ENCODE peak calls at places on chromosomes 5 and 9, in nine cellular contexts. J is suprapubic skin, S is HCT116, H is mucosa of descending colon, W is tibial nerve, M is H1, V is right atrium auricular region, C is lower lobe of right lung, L is GM20000. E is an unnamed sample.

GRCh38 chr9:36450110-36450732 is 50.2 kb upstream of the RNF38 start:
- DNase-seq in V (no peak), C (no peak), S (peak; percentile 22), J (no peak), W (no peak), L (peak; percentile 29), M (no peak), H (peak; percentile 53), E (no peak)

GRCh38 chr5:6328173-6328572 is 50.2 kb downstream of the MED10 start:
- DNase-seq in V (no peak), W (no peak), C (no peak), S (no peak), L (no peak), M (peak; percentile 27), J (no peak), H (peak; percentile 33), E (no peak)

GRCh38 chr5:176778921-176779465 is 31.4 kb upstream of the UNC5A start:
- DNase-seq in L (no peak), M (no peak), V (peak; percentile 36), C (no peak), J (peak; percentile 22), W (no peak), S (no peak), H (no peak), E (peak; percentile 37)

GRCh38 chr5:151319334-151319733 is 15.8 kb upstream of the SLC36A3 start:
- DNase-seq in W (peak; percentile 24), V (peak; percentile 62), M (no peak), H (peak; percentile 3), S (peak; percentile 26), J (no peak), C (no peak), L (peak; percentile 49), E (no peak)

GRCh38 chr5:123755587-123756324 is 243.8 kb downstream of the CSNK1G3 start:
- DNase-seq in V (no peak), M (no peak), S (no peak), L (no peak), W (no peak), H (no peak), J (no peak), C (no peak), E (no peak)

GRCh38 chr9:90309809-90310522 is 332.7 kb downstream of the DIRAS2 start:
- DNase-seq in S (no peak), W (no peak), L (no peak), J (no peak), H (peak; percentile 20), C (no peak), M (no peak), V (no peak), E (no peak)

GRCh38 chr9:118444403-118444802 is 740.2 kb downstream of the TLR4 start:
- DNase-seq in J (no peak), M (no peak), C (no peak), W (no peak), V (no peak), H (no peak), S (no peak), L (no peak), E (no peak)

GRCh38 chr5:149938791-149939358 is 5.7 kb downstream of the PDE6A start:
- DNase-seq in J (no peak), L (no peak), M (no peak), S (no peak), C (no peak), H (no peak), W (no peak), V (no peak), E (no peak)

GRCh38 chr5:35458824-35459207 is 158.8 kb upstream of the SPEF2 start:
- DNase-seq in S (no peak), C (no peak), W (no peak), H (peak; percentile 53), V (no peak), L (no peak), J (no peak), M (no peak), E (no peak)

GRCh38 chr9:93092171-93092991 is 3.6 kb upstream of the CARD19 start:
- DNase-seq in M (no peak), W (no peak), H (no peak), L (no peak), S (no peak), C (peak; percentile 34), V (peak; percentile 34), J (peak; percentile 50), E (peak; percentile 83)

GRCh38 chr9:93252116-93252780 is 68.3 kb downstream of the WNK2 start:
- DNase-seq in H (no peak), M (no peak), V (no peak), L (no peak), C (peak; percentile 31), J (peak; percentile 30), W (no peak), S (no peak), E (peak; percentile 61)

GRCh38 chr5:145833616-145834200 is 1.4 kb downstream of the PRELID2 start:
- DNase-seq in J (no peak), L (no peak), W (no peak), C (no peak), H (no peak), S (no peak), V (no peak), M (no peak), E (no peak)

DNA sequence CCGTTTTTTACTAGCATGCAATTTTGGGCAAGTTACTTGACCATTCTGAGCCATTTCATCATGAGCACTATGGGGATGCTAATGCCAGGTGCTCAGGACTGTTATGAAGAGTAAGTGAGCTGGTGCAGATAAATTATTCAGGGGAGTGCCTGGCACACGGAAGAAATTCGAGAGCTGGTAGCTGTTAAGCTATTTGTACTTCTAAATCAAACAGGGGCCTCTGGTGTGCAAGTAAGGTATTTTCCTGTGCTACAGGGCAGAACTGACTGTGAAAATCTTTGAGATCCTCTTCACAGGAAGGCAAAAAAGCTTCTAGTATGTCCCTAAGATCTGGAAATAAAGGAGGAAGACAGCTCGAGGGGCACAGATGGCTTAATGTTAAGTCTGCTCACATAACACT is 106.3 kb upstream of the SPOCK1 start:
- DNase-seq in V (no peak), J (no peak), S (no peak), C (no peak), H (no peak), M (no peak), L (no peak), W (no peak), E (no peak)
- TF ChIP-seq CTCF in V (peak; percentile 44), J (no peak), S (no peak), C (no peak), H (no peak), M (no peak), L (no peak), W (no peak), E (peak; percentile 77)

DNA sequence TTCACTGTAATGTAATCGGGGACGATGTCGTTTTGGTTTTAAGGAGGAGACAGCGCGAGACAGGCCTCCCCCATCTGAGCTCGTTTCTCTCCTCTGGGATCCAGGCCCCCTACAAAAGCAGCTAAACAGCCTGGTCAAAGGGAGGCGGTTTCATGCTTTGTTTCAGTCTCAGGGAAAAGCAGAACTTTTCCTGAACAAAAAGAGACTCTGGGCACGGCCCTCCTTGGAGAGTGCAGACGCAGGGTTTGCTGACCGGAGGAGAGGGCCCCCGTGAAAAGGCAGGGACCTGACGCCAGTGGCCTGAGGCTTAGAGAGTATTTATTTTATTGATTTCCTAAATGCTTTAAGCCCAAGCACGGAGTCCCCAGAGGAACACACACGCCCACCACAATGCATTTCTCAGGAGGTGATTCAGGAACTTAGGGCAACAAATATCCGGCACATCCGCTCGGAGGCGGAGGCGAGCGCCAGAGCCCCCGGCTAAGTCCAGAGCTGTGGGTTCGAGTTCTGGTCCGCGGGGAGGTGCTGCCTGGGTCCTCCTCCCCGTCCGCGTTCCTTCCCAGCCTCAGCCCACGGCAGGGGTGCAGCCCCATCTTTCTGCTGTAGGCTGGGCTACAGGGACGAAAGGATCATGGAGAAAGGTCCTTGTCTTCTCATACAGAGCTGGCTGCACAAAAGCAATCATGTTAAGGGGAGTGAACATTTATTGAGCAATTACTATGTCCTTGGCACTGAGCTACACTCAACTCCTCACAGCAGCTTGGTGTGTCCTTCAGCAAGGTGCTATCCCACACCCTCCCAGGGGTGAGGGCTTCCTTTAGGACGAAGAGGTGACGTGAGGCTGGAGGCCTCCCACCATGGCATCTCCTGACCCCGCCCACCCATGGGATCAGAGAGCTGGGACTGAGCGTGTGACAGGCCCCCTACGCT is 40.0 kb downstream of the PTGES start:
- DNase-seq in J (no peak), V (no peak), H (no peak), M (no peak), L (no peak), S (no peak), W (no peak), C (no peak), E (no peak)
- TF ChIP-seq CTCF in J (no peak), V (no peak), H (no peak), M (no peak), L (no peak), S (no peak), W (no peak), C (no peak), E (peak; percentile 9)

GRCh38 chr9:134707731-134708671 is 66.4 kb downstream of the COL5A1 start:
- DNase-seq in M (no peak), W (no peak), V (no peak), C (no peak), J (no peak), S (no peak), L (no peak), H (no peak), E (no peak)

GRCh38 chr9:134704499-134704898 is 62.9 kb downstream of the COL5A1 start:
- DNase-seq in W (no peak), L (no peak), C (no peak), V (no peak), J (no peak), M (no peak), H (no peak), S (no peak), E (no peak)

GRCh38 chr9:134707031-134707680 is 65.6 kb downstream of the COL5A1 start:
- DNase-seq in W (peak; percentile 57), L (no peak), C (no peak), V (peak; percentile 84), H (peak; percentile 67), J (no peak), M (no peak), S (no peak), E (no peak)

GRCh38 chr9:134706522-134706921 is 64.9 kb downstream of the COL5A1 start:
- DNase-seq in S (no peak), V (no peak), H (no peak), C (no peak), J (no peak), L (no peak), M (no peak), W (no peak), E (no peak)

DNA sequence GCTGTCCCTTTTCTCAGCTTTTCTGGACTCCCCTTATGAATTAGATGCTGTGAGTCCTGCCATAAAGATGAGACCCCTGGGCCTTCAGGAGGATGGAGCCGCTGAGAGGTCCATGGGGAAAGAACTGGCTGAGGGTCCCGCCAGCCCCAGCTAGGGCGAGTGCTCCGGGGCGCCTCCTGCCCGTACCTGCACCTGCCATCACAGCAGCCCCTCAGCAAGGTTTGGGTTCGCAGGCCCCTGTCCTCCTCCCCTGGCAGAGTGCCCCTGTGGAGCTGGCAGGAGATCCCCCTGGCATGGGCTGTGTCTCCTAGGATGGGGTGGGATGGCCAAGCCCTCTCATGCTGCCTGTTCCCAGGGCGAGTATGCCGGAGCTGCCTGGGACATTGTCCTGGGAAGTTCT is 64.2 kb downstream of the COL5A1 start:
- DNase-seq in S (no peak), L (no peak), W (no peak), C (no peak), V (no peak), M (no peak), H (no peak), J (no peak), E (no peak)
- TF ChIP-seq CTCF in S (no peak), L (no peak), W (no peak), C (no peak), V (no peak), M (no peak), H (no peak), J (no peak), E (no peak)

GRCh38 chr9:76302947-76303550 is 91.2 kb downstream of the RFK start:
- DNase-seq in L (peak; percentile 53), M (no peak), W (no peak), V (no peak), J (no peak), H (no peak), C (no peak), S (peak; percentile 29), E (no peak)
- TF ChIP-seq CTCF in L (no peak), M (no peak), W (peak; percentile 66), V (peak; percentile 79), J (peak; percentile 43), H (peak; percentile 21), C (peak; percentile 64), S (peak; percentile 48), E (peak; percentile 89)

E was measured in chondrocyte.